ENCODE peak calls at places on chromosomes 7 and 10, in ten cellular contexts. O is hepatocyte; S is NCI-H1417; V is stimulated activated CD4-positive, alpha-beta T cell treated with anti-CD3 and anti-CD28 coated beads, Interleukin-1b, Interleukin-23, amount 100 ng/mL, for 24 hours; Y is tibial artery; Z is HuH-7; B is GM23248; X is AG08395; F is kidney; Q is Calu3. R is an unnamed sample.

GRCh38 chr10:4316166-4316810 is 509.7 kb upstream of the AKR1E2 start:
- DNase-seq in O (no peak), S (no peak), V (no peak), Y (peak), Z (no peak), B (peak), X (peak), F (no peak), Q (no peak), R (peak)

GRCh38 chr7:149103424-149103823 is 12.9 kb upstream of the ZNF786 start:
- DNase-seq in O (no peak), S (no peak), V (no peak), Y (peak), Z (no peak), B (no peak), X (no peak), F (no peak), Q (no peak), R (no peak)

GRCh38 chr7:12757443-12757842 is 70.0 kb downstream of the ARL4A start:
- DNase-seq in O (no peak), S (no peak), V (no peak), Y (no peak), Z (no peak), B (peak), X (peak), F (no peak), Q (no peak), R (no peak)

GRCh38 chr10:132186488-132187413 is at the start of gene DPYSL4:
- DNase-seq in O (peak), S (peak), V (no peak), Y (no peak), Z (peak), B (peak), X (peak), F (peak), Q (no peak), R (peak)

GRCh38 chr7:147432068-147432467 is 1158.5 kb upstream of the C7orf33 start:
- DNase-seq in O (peak), S (peak), V (no peak), Y (no peak), Z (no peak), B (peak), X (peak), F (no peak), Q (no peak), R (no peak)

GRCh38 chr10:97028126-97028831 is 157.5 kb downstream of the SLIT1 start:
- DNase-seq in O (no peak), S (no peak), V (no peak), Y (no peak), Z (no peak), B (peak), X (peak), F (no peak), Q (no peak), R (peak)

GRCh38 chr7:151954866-151955820 is 1.1 kb upstream of the GALNTL5 start:
- DNase-seq in O (no peak), S (no peak), V (no peak), Y (peak), Z (no peak), B (peak), X (no peak), F (peak), Q (no peak), R (no peak)

GRCh38 chr7:148501707-148502139 is 88.8 kb upstream of the C7orf33 start:
- DNase-seq in O (peak), S (peak), V (peak), Y (no peak), Z (no peak), B (peak), X (no peak), F (no peak), Q (peak), R (peak)

GRCh38 chr10:3825862-3826351 is 40.9 kb upstream of the KLF6 start:
- DNase-seq in O (no peak), S (no peak), V (no peak), Y (peak), Z (no peak), B (no peak), X (no peak), F (peak), Q (no peak), R (peak)

GRCh38 chr7:43496596-43496995 is 86.3 kb upstream of the STK17A start:
- DNase-seq in O (no peak), S (no peak), V (no peak), Y (no peak), Z (no peak), B (no peak), X (no peak), F (no peak), Q (no peak), R (no peak)

GRCh38 chr7:29398011-29398410 is 165.6 kb upstream of the PRR15 start:
- DNase-seq in O (no peak), S (peak), V (no peak), Y (no peak), Z (no peak), B (no peak), X (no peak), F (no peak), Q (no peak), R (no peak)

GRCh38 chr10:47311193-47311899 is 10.9 kb upstream of the GDF2 start:
- DNase-seq in O (no peak), S (no peak), V (no peak), Y (no peak), Z (no peak), B (no peak), X (no peak), F (peak), Q (peak), R (peak)

GRCh38 chr7:95893484-95893883 is 121.1 kb downstream of the DYNC1I1 start:
- DNase-seq in O (no peak), S (no peak), V (no peak), Y (no peak), Z (no peak), B (no peak), X (no peak), F (no peak), Q (no peak), R (no peak)

GRCh38 chr7:100590077-100590737 is 4.1 kb downstream of the FBXO24 start:
- DNase-seq in O (no peak), S (no peak), V (no peak), Y (no peak), Z (no peak), B (no peak), X (no peak), F (peak), Q (no peak), R (no peak)

GRCh38 chr10:88411772-88412349 is 171.3 kb downstream of the RNLS start:
- DNase-seq in O (no peak), S (no peak), V (no peak), Y (no peak), Z (no peak), B (peak), X (peak), F (no peak), Q (no peak), R (peak)

GRCh38 chr10:103766751-103767509 is 88.4 kb downstream of the SH3PXD2A start:
- DNase-seq in O (no peak), S (no peak), V (no peak), Y (no peak), Z (no peak), B (no peak), X (no peak), F (no peak), Q (no peak), R (no peak)

GRCh38 chr7:34160261-34160752 is 255.0 kb downstream of the BMPER start:
- DNase-seq in O (no peak), S (no peak), V (no peak), Y (no peak), Z (no peak), B (peak), X (peak), F (no peak), Q (no peak), R (peak)

GRCh38 chr7:112386619-112387018 is 63.6 kb upstream of the IFRD1 start:
- DNase-seq in O (no peak), S (no peak), V (no peak), Y (no peak), Z (no peak), B (peak), X (no peak), F (no peak), Q (no peak), R (no peak)

GRCh38 chr7:22576941-22577927 is 77.2 kb upstream of the STEAP1B start:
- DNase-seq in O (peak), S (no peak), V (no peak), Y (peak), Z (peak), B (peak), X (peak), F (no peak), Q (peak), R (peak)

GRCh38 chr10:36302086-36302485 is 660.0 kb upstream of the FZD8 start:
- DNase-seq in O (no peak), S (no peak), V (no peak), Y (no peak), Z (no peak), B (no peak), X (no peak), F (no peak), Q (no peak), R (no peak)

GRCh38 chr10:58661336-58661735 is 148.7 kb downstream of the BICC1 start:
- DNase-seq in O (no peak), S (no peak), V (no peak), Y (no peak), Z (no peak), B (peak), X (peak), F (no peak), Q (no peak), R (peak)

GRCh38 chr7:68269410-68269809 is 1272.8 kb downstream of the TYW1 start:
- DNase-seq in O (peak), S (no peak), V (no peak), Y (no peak), Z (no peak), B (peak), X (peak), F (peak), Q (no peak), R (no peak)

GRCh38 chr10:113557389-113558321 is 4.8 kb downstream of the HABP2 start:
- DNase-seq in O (no peak), S (no peak), V (no peak), Y (no peak), Z (no peak), B (no peak), X (no peak), F (no peak), Q (no peak), R (peak)

GRCh38 chr7:42426163-42426562 is 189.2 kb upstream of the GLI3 start:
- DNase-seq in O (no peak), S (no peak), V (no peak), Y (no peak), Z (no peak), B (peak), X (no peak), F (no peak), Q (no peak), R (peak)

GRCh38 chr10:34967411-34967880 is 122.7 kb downstream of the CUL2 start:
- DNase-seq in O (peak), S (no peak), V (no peak), Y (peak), Z (no peak), B (peak), X (peak), F (peak), Q (no peak), R (peak)

GRCh38 chr7:79118143-79118542 is 335.3 kb downstream of the MAGI2 start:
- DNase-seq in O (no peak), S (no peak), V (no peak), Y (no peak), Z (no peak), B (peak), X (no peak), F (no peak), Q (no peak), R (no peak)

GRCh38 chr10:8061274-8062211 is 7.1 kb downstream of the GATA3 start:
- DNase-seq in O (no peak), S (no peak), V (no peak), Y (no peak), Z (no peak), B (no peak), X (no peak), F (no peak), Q (no peak), R (peak)

GRCh38 chr7:151648429-151648828 is 128.7 kb upstream of the RHEB start:
- DNase-seq in O (no peak), S (no peak), V (no peak), Y (no peak), Z (no peak), B (peak), X (no peak), F (no peak), Q (no peak), R (no peak)

GRCh38 chr10:122258136-122259074 is 12.7 kb upstream of the BTBD16 start:
- DNase-seq in O (peak), S (no peak), V (no peak), Y (peak), Z (no peak), B (peak), X (no peak), F (no peak), Q (no peak), R (no peak)

GRCh38 chr7:282621-283020 is 7.3 kb upstream of the FOXL3 start:
- DNase-seq in O (no peak), S (no peak), V (no peak), Y (no peak), Z (no peak), B (no peak), X (no peak), F (peak), Q (no peak), R (no peak)

GRCh38 chr10:132107947-132108877 is 42.5 kb downstream of the JAKMIP3 start:
- DNase-seq in O (no peak), S (no peak), V (no peak), Y (no peak), Z (no peak), B (no peak), X (no peak), F (peak), Q (no peak), R (no peak)

GRCh38 chr10:636769-637168 is 52.7 kb downstream of the DIP2C start:
- DNase-seq in O (no peak), S (no peak), V (no peak), Y (peak), Z (no peak), B (no peak), X (no peak), F (no peak), Q (no peak), R (no peak)

R was measured in Daoy.